ENCODE peak calls at places on chromosomes 3 and 15, in eight cellular contexts. H is body of pancreas; R is cardiac muscle cell; F is tibial artery; I is neural progenitor cell; A is CD8-positive, alpha-beta memory T cell; K is PC-9; Y is right lobe of liver. G is an unnamed sample.
A peak's percentile ranks its signal among the peaks of the same experiment; 100 is the strongest.

GRCh38 chr3:183766745-183767606 is 58.4 kb downstream of the MAP6D1 start:
- DNase-seq in H (peak; percentile 82), R (peak; percentile 77), F (peak; percentile 70), I (peak; percentile 82), A (peak; percentile 59), K (peak; percentile 78), Y (peak; percentile 66), G (no peak)

GRCh38 chr3:176584413-176585176 is 612.7 kb downstream of the TBL1XR1 start:
- DNase-seq in H (no peak), R (no peak), F (no peak), I (no peak), A (no peak), K (no peak), Y (no peak), G (no peak)

GRCh38 chr15:51499379-51499976 is 123.1 kb downstream of the DMXL2 start:
- DNase-seq in H (no peak), R (peak; percentile 1), F (no peak), I (peak; percentile 49), A (no peak), K (no peak), Y (no peak), G (no peak)

GRCh38 chr15:53209396-53210042 is 419.4 kb upstream of the ONECUT1 start:
- DNase-seq in H (no peak), R (no peak), F (no peak), I (no peak), A (no peak), K (no peak), Y (no peak), G (no peak)

GRCh38 chr3:178152010-178152409 is 384.2 kb upstream of the KCNMB2 start:
- DNase-seq in H (no peak), R (no peak), F (no peak), I (no peak), A (no peak), K (no peak), Y (no peak), G (no peak)

GRCh38 chr3:144362126-144362525 is 390.5 kb downstream of the DIPK2A start:
- DNase-seq in H (no peak), R (no peak), F (no peak), I (no peak), A (no peak), K (peak; percentile 33), Y (no peak), G (no peak)

GRCh38 chr3:18446067-18446793 is 21.1 kb upstream of the SATB1 start:
- DNase-seq in H (no peak), R (peak; percentile 2), F (no peak), I (peak; percentile 14), A (no peak), K (no peak), Y (no peak), G (no peak)

GRCh38 chr3:149790265-149790664 is 2.1 kb downstream of the ANKUB1 start:
- DNase-seq in H (no peak), R (no peak), F (no peak), I (no peak), A (no peak), K (peak; percentile 63), Y (no peak), G (no peak)

GRCh38 chr3:29065211-29065785 is 215.6 kb upstream of the RBMS3 start:
- DNase-seq in H (peak; percentile 81), R (peak; percentile 79), F (peak; percentile 89), I (peak; percentile 86), A (no peak), K (peak; percentile 87), Y (no peak), G (peak; percentile 97)

GRCh38 chr15:89138999-89139612 is 50.9 kb downstream of the ABHD2 start:
- DNase-seq in H (no peak), R (no peak), F (peak; percentile 62), I (no peak), A (no peak), K (no peak), Y (no peak), G (no peak)

GRCh38 chr3:105938101-105938500 is 69.3 kb upstream of the CBLB start:
- DNase-seq in H (no peak), R (no peak), F (no peak), I (no peak), A (no peak), K (no peak), Y (no peak), G (no peak)

GRCh38 chr3:113211370-113212154 is at the start of gene BOC:
- DNase-seq in H (peak; percentile 63), R (peak; percentile 65), F (no peak), I (peak; percentile 77), A (no peak), K (peak; percentile 53), Y (no peak), G (no peak)

GRCh38 chr3:13711911-13712650 is 163.2 kb downstream of the FBLN2 start:
- DNase-seq in H (no peak), R (no peak), F (peak; percentile 13), I (no peak), A (no peak), K (no peak), Y (no peak), G (peak; percentile 21)

GRCh38 chr15:52557242-52557641 is 11.6 kb downstream of the ARPP19 start:
- DNase-seq in H (no peak), R (no peak), F (no peak), I (no peak), A (no peak), K (no peak), Y (no peak), G (no peak)

GRCh38 chr3:107855710-107856109 is 235.1 kb downstream of the CD47 start:
- DNase-seq in H (no peak), R (peak; percentile 20), F (no peak), I (peak; percentile 25), A (no peak), K (peak; percentile 5), Y (no peak), G (no peak)

DNA sequence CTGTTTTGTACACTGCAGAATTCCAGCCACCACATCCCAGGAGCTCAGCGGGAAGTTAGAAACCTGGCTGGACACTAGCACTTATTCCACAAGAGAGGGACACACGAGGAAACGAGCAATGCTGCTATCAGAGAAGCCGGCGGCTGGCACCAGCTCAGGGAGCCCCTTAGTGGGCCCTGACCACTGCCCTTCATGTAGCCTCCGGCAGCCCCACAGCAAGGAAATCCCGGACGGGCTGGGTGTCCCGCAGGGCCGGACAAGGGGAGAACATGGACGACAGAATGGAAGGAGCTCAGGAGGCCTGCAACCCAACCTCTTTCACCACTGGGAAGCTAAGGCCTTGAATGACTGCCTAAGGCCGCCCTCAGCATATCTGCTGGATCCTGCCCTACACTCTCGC is 32.5 kb downstream of the RBPMS2 start:
- DNase-seq in H (no peak), R (no peak), F (no peak), I (no peak), A (no peak), K (no peak), Y (no peak), G (no peak)
- H3K4me1 ChIP-seq in H (no peaks in the 10 kb centered on the region), R (no peaks in the 10 kb centered on the region), F (no peaks in the 10 kb centered on the region), I (peaks cover 18% of the 10 kb centered on the region), A (no peaks in the 10 kb centered on the region), K (no peaks in the 10 kb centered on the region), Y (no peaks in the 10 kb centered on the region), G (no peaks in the 10 kb centered on the region)

DNA sequence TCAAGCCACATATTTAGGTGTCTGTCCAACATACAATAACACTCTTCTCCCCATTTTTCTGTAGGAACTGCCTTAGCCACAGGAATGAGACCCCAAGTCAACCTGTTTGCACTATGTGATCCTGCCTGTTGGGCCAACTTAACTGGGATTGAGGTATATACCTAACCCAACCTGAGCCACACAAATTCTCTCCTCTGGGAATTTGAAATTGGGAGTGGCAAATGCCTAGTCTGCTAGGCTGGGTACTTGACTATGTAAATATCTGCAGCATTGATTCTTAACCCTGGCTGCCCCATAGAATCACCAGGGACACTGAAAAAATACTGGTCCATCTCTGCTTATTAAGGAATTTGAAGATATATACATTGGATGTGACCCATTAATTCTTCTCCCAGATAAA is 35.2 kb upstream of the TNIK start:
- DNase-seq in H (no peak), R (no peak), F (no peak), I (no peak), A (no peak), K (no peak), Y (no peak), G (no peak)
- H3K4me1 ChIP-seq in H (no peaks in the 10 kb centered on the region), R (peaks cover 23% of the 10 kb centered on the region), F (no peaks in the 10 kb centered on the region), I (no peaks in the 10 kb centered on the region), A (peaks cover 48% of the 10 kb centered on the region), K (no peaks in the 10 kb centered on the region), Y (no peaks in the 10 kb centered on the region), G (no peaks in the 10 kb centered on the region)

DNA sequence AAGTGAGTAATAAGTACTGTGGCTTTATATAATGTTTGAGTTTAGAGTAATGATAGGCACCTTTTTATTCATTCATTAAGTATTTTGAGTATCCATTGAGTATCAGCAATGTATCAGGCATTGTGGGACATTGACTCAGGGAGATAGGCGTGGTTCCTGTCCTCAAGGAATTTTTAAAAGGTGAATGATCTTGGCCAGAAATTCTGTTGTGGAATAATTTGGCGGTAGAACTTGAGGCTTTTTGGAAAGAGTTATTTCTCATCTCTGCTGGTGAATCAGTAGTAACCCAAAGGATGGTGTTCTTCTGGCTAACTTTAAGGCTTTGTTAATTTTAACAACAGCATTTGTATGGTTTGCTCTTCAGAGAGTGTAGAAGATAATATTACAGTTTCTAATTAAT is 2.0 kb downstream of the RAB7A start:
- DNase-seq in H (no peak), R (no peak), F (no peak), I (no peak), A (no peak), K (no peak), Y (no peak), G (no peak)
- H3K4me1 ChIP-seq in H (peaks cover 52% of the 10 kb centered on the region), R (peaks cover 28% of the 10 kb centered on the region), F (no peaks in the 10 kb centered on the region), I (peaks cover 18% of the 10 kb centered on the region), A (peaks cover 66% of the 10 kb centered on the region), K (peaks cover 31% of the 10 kb centered on the region), Y (no peaks in the 10 kb centered on the region), G (peaks cover 29% of the 10 kb centered on the region)

GRCh38 chr3:66433522-66433782 is 67.4 kb downstream of the LRIG1 start:
- DNase-seq in H (no peak), R (no peak), F (peak; percentile 21), I (no peak), A (no peak), K (no peak), Y (no peak), G (no peak)
- H3K4me1 ChIP-seq in H (peaks cover 85% of the 10 kb centered on the region), R (peaks cover under 1% of the 10 kb centered on the region), F (no peaks in the 10 kb centered on the region), I (peaks cover 53% of the 10 kb centered on the region), A (peaks cover 10% of the 10 kb centered on the region), K (no peaks in the 10 kb centered on the region), Y (peaks cover 2% of the 10 kb centered on the region), G (peaks cover 27% of the 10 kb centered on the region)

GRCh38 chr3:27728195-27729087 is 6.3 kb upstream of the EOMES start:
- DNase-seq in H (no peak), R (peak; percentile 45), F (no peak), I (peak; percentile 91), A (no peak), K (no peak), Y (no peak), G (no peak)
- H3K4me1 ChIP-seq in H (peaks cover 31% of the 10 kb centered on the region), R (peaks cover 14% of the 10 kb centered on the region), F (no peaks in the 10 kb centered on the region), I (peaks cover 50% of the 10 kb centered on the region), A (peaks cover 34% of the 10 kb centered on the region), K (no peaks in the 10 kb centered on the region), Y (no peaks in the 10 kb centered on the region), G (peaks cover 9% of the 10 kb centered on the region)

GRCh38 chr15:99718421-99718820 is 14.8 kb downstream of the LYSMD4 start:
- DNase-seq in H (no peak), R (no peak), F (no peak), I (no peak), A (no peak), K (no peak), Y (no peak), G (no peak)
- H3K4me1 ChIP-seq in H (peaks cover 11% of the 10 kb centered on the region), R (peaks cover 15% of the 10 kb centered on the region), F (no peaks in the 10 kb centered on the region), I (no peaks in the 10 kb centered on the region), A (peaks cover 25% of the 10 kb centered on the region), K (no peaks in the 10 kb centered on the region), Y (no peaks in the 10 kb centered on the region), G (peaks cover 20% of the 10 kb centered on the region)

G was measured in ascending aorta.